ENCODE peak calls at places on chromosome 5, in ten cellular contexts. R is CD8-positive, alpha-beta T cell; Q is A549; J is amygdala; C is AG10803; Y is effector memory CD4-positive, alpha-beta T cell; G is MCF 10A; U is ACHN; F is activated naive CD4-positive, alpha-beta T cell; M is EL. N is an unnamed sample.

GRCh38 chr5:128551476-128551875 is 13.4 kb upstream of the FBN2 start:
- DNase-seq in R (no peak), Q (no peak), J (no peak), C (no peak), Y (no peak), G (no peak), U (no peak), F (no peak), M (peak; percentile 70), N (no peak)

GRCh38 chr5:36705055-36705454 is 98.6 kb downstream of the SLC1A3 start:
- DNase-seq in R (no peak), Q (no peak), J (no peak), C (no peak), Y (no peak), G (no peak), U (no peak), F (no peak), M (no peak), N (no peak)

GRCh38 chr5:52139888-52140580 is 647.7 kb upstream of the ITGA1 start:
- DNase-seq in R (no peak), Q (no peak), J (no peak), C (no peak), Y (no peak), G (no peak), U (no peak), F (no peak), M (no peak), N (no peak)

GRCh38 chr5:14115323-14115895 is 27.7 kb upstream of the TRIO start:
- DNase-seq in R (no peak), Q (no peak), J (no peak), C (no peak), Y (no peak), G (no peak), U (no peak), F (no peak), M (no peak), N (no peak)

GRCh38 chr5:42767491-42768105 is 11.0 kb downstream of the CCDC152 start:
- DNase-seq in R (no peak), Q (peak; percentile 22), J (no peak), C (peak; percentile 43), Y (no peak), G (peak; percentile 58), U (peak; percentile 18), F (no peak), M (peak; percentile 17), N (no peak)

GRCh38 chr5:8012131-8012977 is 143.4 kb downstream of the MTRR start:
- DNase-seq in R (no peak), Q (peak; percentile 9), J (no peak), C (no peak), Y (no peak), G (no peak), U (peak; percentile 6), F (no peak), M (no peak), N (no peak)

GRCh38 chr5:93574041-93574938 is 6.7 kb downstream of the NR2F1-AS1 start:
- DNase-seq in R (no peak), Q (no peak), J (no peak), C (no peak), Y (no peak), G (no peak), U (no peak), F (no peak), M (no peak), N (no peak)

GRCh38 chr5:120388016-120388781 is 75.9 kb upstream of the PRR16 start:
- DNase-seq in R (no peak), Q (no peak), J (no peak), C (peak; percentile 94), Y (no peak), G (peak; percentile 95), U (peak; percentile 70), F (no peak), M (peak; percentile 94), N (no peak)

GRCh38 chr5:1736889-1737711 is 62.5 kb downstream of the MRPL36 start:
- DNase-seq in R (no peak), Q (no peak), J (no peak), C (no peak), Y (no peak), G (no peak), U (no peak), F (no peak), M (no peak), N (no peak)

GRCh38 chr5:125257057-125257970 is 510.9 kb upstream of the ZNF608 start:
- DNase-seq in R (no peak), Q (no peak), J (no peak), C (peak; percentile 33), Y (no peak), G (no peak), U (no peak), F (no peak), M (no peak), N (no peak)